ENCODE peak calls at places on chromosomes 1 and 21, in seven cellular contexts. One of them, this sample, is unnamed.

GRCh38 chr1:196181594-196181878 is 426.7 kb downstream of the KCNT2 start:
- DNase-seq in cardiac fibroblast: no peak
- DNase-seq in NCI-H2081: no peak
- DNase-seq in GM23338: no peak
- DNase-seq in AG04449: no peak
- DNase-seq in NCI-H345: no peak
- DNase-seq in stimulated activated CD4-positive, alpha-beta T cell treated with anti-CD3 and anti-CD28 coated beads, Interleukin-4, amount 100 ng/mL, for 4 hours: no peak
- DNase-seq in this sample: no peak

GRCh38 chr1:118366296-118366695 is 181.3 kb upstream of the SPAG17 start:
- DNase-seq in GM23338: no peak
- DNase-seq in stimulated activated CD4-positive, alpha-beta T cell treated with anti-CD3 and anti-CD28 coated beads, Interleukin-4, amount 100 ng/mL, for 4 hours: no peak
- DNase-seq in cardiac fibroblast: peak; percentile 47
- DNase-seq in AG04449: no peak
- DNase-seq in NCI-H2081: no peak
- DNase-seq in NCI-H345: no peak
- DNase-seq in this sample: no peak

GRCh38 chr21:46323227-46323709 is 402 bp downstream of the C21orf58 start:
- DNase-seq in cardiac fibroblast: peak; percentile 29
- DNase-seq in GM23338: peak; percentile 38
- DNase-seq in stimulated activated CD4-positive, alpha-beta T cell treated with anti-CD3 and anti-CD28 coated beads, Interleukin-4, amount 100 ng/mL, for 4 hours: no peak
- DNase-seq in AG04449: no peak
- DNase-seq in NCI-H2081: no peak
- DNase-seq in NCI-H345: no peak
- DNase-seq in this sample: peak; percentile 29

GRCh38 chr1:227894306-227894721 is 53.4 kb downstream of the WNT9A start:
- DNase-seq in NCI-H345: no peak
- DNase-seq in GM23338: no peak
- DNase-seq in stimulated activated CD4-positive, alpha-beta T cell treated with anti-CD3 and anti-CD28 coated beads, Interleukin-4, amount 100 ng/mL, for 4 hours: no peak
- DNase-seq in AG04449: no peak
- DNase-seq in NCI-H2081: no peak
- DNase-seq in cardiac fibroblast: no peak
- DNase-seq in this sample: no peak

GRCh38 chr1:100299521-100300222 is 33.7 kb downstream of the RTCA start:
- DNase-seq in cardiac fibroblast: no peak
- DNase-seq in GM23338: no peak
- DNase-seq in NCI-H345: no peak
- DNase-seq in stimulated activated CD4-positive, alpha-beta T cell treated with anti-CD3 and anti-CD28 coated beads, Interleukin-4, amount 100 ng/mL, for 4 hours: no peak
- DNase-seq in NCI-H2081: no peak
- DNase-seq in AG04449: no peak
- DNase-seq in this sample: no peak

GRCh38 chr1:1219341-1219740 is 5.4 kb upstream of the TNFRSF4 start:
- DNase-seq in cardiac fibroblast: no peak
- DNase-seq in NCI-H345: no peak
- DNase-seq in AG04449: no peak
- DNase-seq in GM23338: no peak
- DNase-seq in NCI-H2081: no peak
- DNase-seq in stimulated activated CD4-positive, alpha-beta T cell treated with anti-CD3 and anti-CD28 coated beads, Interleukin-4, amount 100 ng/mL, for 4 hours: no peak
- DNase-seq in this sample: no peak

GRCh38 chr1:221039616-221040015 is 160.4 kb downstream of the HLX start:
- DNase-seq in NCI-H2081: no peak
- DNase-seq in GM23338: peak; percentile 7
- DNase-seq in stimulated activated CD4-positive, alpha-beta T cell treated with anti-CD3 and anti-CD28 coated beads, Interleukin-4, amount 100 ng/mL, for 4 hours: no peak
- DNase-seq in AG04449: no peak
- DNase-seq in cardiac fibroblast: peak; percentile 78
- DNase-seq in NCI-H345: no peak
- DNase-seq in this sample: no peak

GRCh38 chr1:55313903-55314302 is 98.7 kb upstream of the USP24 start:
- DNase-seq in NCI-H2081: no peak
- DNase-seq in AG04449: no peak
- DNase-seq in cardiac fibroblast: peak; percentile 45
- DNase-seq in NCI-H345: peak; percentile 9
- DNase-seq in stimulated activated CD4-positive, alpha-beta T cell treated with anti-CD3 and anti-CD28 coated beads, Interleukin-4, amount 100 ng/mL, for 4 hours: no peak
- DNase-seq in GM23338: no peak
- DNase-seq in this sample: no peak

GRCh38 chr21:42703936-42704335 is 50.5 kb downstream of the PDE9A start:
- DNase-seq in NCI-H345: no peak
- DNase-seq in stimulated activated CD4-positive, alpha-beta T cell treated with anti-CD3 and anti-CD28 coated beads, Interleukin-4, amount 100 ng/mL, for 4 hours: no peak
- DNase-seq in NCI-H2081: no peak
- DNase-seq in cardiac fibroblast: no peak
- DNase-seq in AG04449: no peak
- DNase-seq in GM23338: no peak
- DNase-seq in this sample: no peak

GRCh38 chr21:25584833-25585232 is 22.4 kb downstream of the MRPL39 start:
- DNase-seq in GM23338: no peak
- DNase-seq in NCI-H2081: no peak
- DNase-seq in NCI-H345: no peak
- DNase-seq in cardiac fibroblast: no peak
- DNase-seq in AG04449: no peak
- DNase-seq in stimulated activated CD4-positive, alpha-beta T cell treated with anti-CD3 and anti-CD28 coated beads, Interleukin-4, amount 100 ng/mL, for 4 hours: no peak
- DNase-seq in this sample: no peak

GRCh38 chr1:70299472-70299871 is 55.0 kb downstream of the ANKRD13C start:
- DNase-seq in GM23338: no peak
- DNase-seq in cardiac fibroblast: no peak
- DNase-seq in stimulated activated CD4-positive, alpha-beta T cell treated with anti-CD3 and anti-CD28 coated beads, Interleukin-4, amount 100 ng/mL, for 4 hours: no peak
- DNase-seq in NCI-H2081: no peak
- DNase-seq in NCI-H345: no peak
- DNase-seq in AG04449: no peak
- DNase-seq in this sample: no peak

GRCh38 chr1:48048980-48049379 is 51.8 kb upstream of the TRABD2B start:
- DNase-seq in AG04449: no peak
- DNase-seq in cardiac fibroblast: no peak
- DNase-seq in NCI-H2081: no peak
- DNase-seq in GM23338: no peak
- DNase-seq in NCI-H345: no peak
- DNase-seq in stimulated activated CD4-positive, alpha-beta T cell treated with anti-CD3 and anti-CD28 coated beads, Interleukin-4, amount 100 ng/mL, for 4 hours: no peak
- DNase-seq in this sample: no peak

GRCh38 chr21:38380391-38381137 is 117.7 kb downstream of the ERG start:
- DNase-seq in stimulated activated CD4-positive, alpha-beta T cell treated with anti-CD3 and anti-CD28 coated beads, Interleukin-4, amount 100 ng/mL, for 4 hours: no peak
- DNase-seq in GM23338: peak; percentile 12
- DNase-seq in NCI-H2081: no peak
- DNase-seq in AG04449: no peak
- DNase-seq in NCI-H345: no peak
- DNase-seq in cardiac fibroblast: peak; percentile 46
- DNase-seq in this sample: no peak

GRCh38 chr1:228163004-228163753 is 2.4 kb upstream of the IBA57 start:
- DNase-seq in NCI-H2081: no peak
- DNase-seq in AG04449: no peak
- DNase-seq in stimulated activated CD4-positive, alpha-beta T cell treated with anti-CD3 and anti-CD28 coated beads, Interleukin-4, amount 100 ng/mL, for 4 hours: no peak
- DNase-seq in NCI-H345: no peak
- DNase-seq in cardiac fibroblast: peak; percentile 57
- DNase-seq in GM23338: peak; percentile 19
- DNase-seq in this sample: no peak

GRCh38 chr1:156870734-156871133 is 10.1 kb downstream of the NTRK1 start:
- DNase-seq in NCI-H345: no peak
- DNase-seq in GM23338: no peak
- DNase-seq in stimulated activated CD4-positive, alpha-beta T cell treated with anti-CD3 and anti-CD28 coated beads, Interleukin-4, amount 100 ng/mL, for 4 hours: no peak
- DNase-seq in NCI-H2081: no peak
- DNase-seq in cardiac fibroblast: peak; percentile 90
- DNase-seq in AG04449: peak; percentile 67
- DNase-seq in this sample: no peak

GRCh38 chr1:40743452-40743851 is 40.1 kb upstream of the KCNQ4 start:
- DNase-seq in AG04449: no peak
- DNase-seq in GM23338: no peak
- DNase-seq in stimulated activated CD4-positive, alpha-beta T cell treated with anti-CD3 and anti-CD28 coated beads, Interleukin-4, amount 100 ng/mL, for 4 hours: no peak
- DNase-seq in NCI-H2081: no peak
- DNase-seq in cardiac fibroblast: no peak
- DNase-seq in NCI-H345: no peak
- DNase-seq in this sample: no peak

GRCh38 chr1:100719490-100719889 is at the start of gene VCAM1:
- DNase-seq in NCI-H2081: no peak
- DNase-seq in NCI-H345: no peak
- DNase-seq in GM23338: peak; percentile 58
- DNase-seq in stimulated activated CD4-positive, alpha-beta T cell treated with anti-CD3 and anti-CD28 coated beads, Interleukin-4, amount 100 ng/mL, for 4 hours: no peak
- DNase-seq in cardiac fibroblast: no peak
- DNase-seq in AG04449: no peak
- DNase-seq in this sample: peak; percentile 17

GRCh38 chr1:66182551-66183178 is 351.3 kb upstream of the SGIP1 start:
- DNase-seq in AG04449: peak; percentile 61
- DNase-seq in GM23338: no peak
- DNase-seq in NCI-H2081: no peak
- DNase-seq in stimulated activated CD4-positive, alpha-beta T cell treated with anti-CD3 and anti-CD28 coated beads, Interleukin-4, amount 100 ng/mL, for 4 hours: peak; percentile 3
- DNase-seq in NCI-H345: peak; percentile 58
- DNase-seq in cardiac fibroblast: peak; percentile 81
- DNase-seq in this sample: no peak

GRCh38 chr1:22143065-22143514 is at the start of gene WNT4:
- DNase-seq in GM23338: peak; percentile 79
- DNase-seq in cardiac fibroblast: no peak
- DNase-seq in NCI-H2081: peak; percentile 35
- DNase-seq in AG04449: no peak
- DNase-seq in NCI-H345: peak; percentile 52
- DNase-seq in stimulated activated CD4-positive, alpha-beta T cell treated with anti-CD3 and anti-CD28 coated beads, Interleukin-4, amount 100 ng/mL, for 4 hours: peak; percentile 29
- DNase-seq in this sample: peak; percentile 57

GRCh38 chr1:199041173-199041914 is 402.5 kb downstream of the PTPRC start:
- DNase-seq in stimulated activated CD4-positive, alpha-beta T cell treated with anti-CD3 and anti-CD28 coated beads, Interleukin-4, amount 100 ng/mL, for 4 hours: no peak
- DNase-seq in GM23338: no peak
- DNase-seq in NCI-H2081: no peak
- DNase-seq in NCI-H345: no peak
- DNase-seq in cardiac fibroblast: no peak
- DNase-seq in AG04449: no peak
- DNase-seq in this sample: no peak

GRCh38 chr1:154193821-154194220 is 1.9 kb upstream of the TPM3 start:
- DNase-seq in NCI-H2081: no peak
- DNase-seq in GM23338: no peak
- DNase-seq in AG04449: no peak
- DNase-seq in NCI-H345: peak; percentile 21
- DNase-seq in cardiac fibroblast: peak; percentile 69
- DNase-seq in stimulated activated CD4-positive, alpha-beta T cell treated with anti-CD3 and anti-CD28 coated beads, Interleukin-4, amount 100 ng/mL, for 4 hours: no peak
- DNase-seq in this sample: no peak

GRCh38 chr1:153567621-153568366 is 2.1 kb upstream of the S100A2 start:
- DNase-seq in stimulated activated CD4-positive, alpha-beta T cell treated with anti-CD3 and anti-CD28 coated beads, Interleukin-4, amount 100 ng/mL, for 4 hours: peak; percentile 30
- DNase-seq in AG04449: no peak
- DNase-seq in NCI-H345: peak; percentile 28
- DNase-seq in NCI-H2081: no peak
- DNase-seq in cardiac fibroblast: peak; percentile 61
- DNase-seq in GM23338: peak; percentile 57
- DNase-seq in this sample: no peak

GRCh38 chr1:8382051-8382505 is 64.2 kb downstream of the SLC45A1 start:
- DNase-seq in GM23338: peak; percentile 40
- DNase-seq in cardiac fibroblast: no peak
- DNase-seq in stimulated activated CD4-positive, alpha-beta T cell treated with anti-CD3 and anti-CD28 coated beads, Interleukin-4, amount 100 ng/mL, for 4 hours: no peak
- DNase-seq in AG04449: no peak
- DNase-seq in NCI-H2081: no peak
- DNase-seq in NCI-H345: no peak
- DNase-seq in this sample: no peak